ENCODE peak calls at places on chromosomes 7 and 10, in four cellular contexts. J is head of caudate nucleus, K is amniotic stem cell, W is brain microvascular endothelial cell. F is an unnamed sample.

GRCh38 chr10:97210576-97210975 is 24.8 kb upstream of the SLIT1 start:
- DNase-seq in J (peak), K (peak), W (peak), F (peak)

GRCh38 chr10:97444212-97444611 is 1.6 kb downstream of the EXOSC1 start:
- DNase-seq in W (no peak), K (no peak), J (no peak), F (no peak)

GRCh38 chr7:38398725-38399321 is 125.4 kb upstream of the TARP start:
- DNase-seq in K (no peak), J (peak), W (peak), F (peak)

GRCh38 chr7:34837826-34838225 is 179.8 kb downstream of the NPSR1 start:
- DNase-seq in J (no peak), W (peak), K (no peak), F (peak)

GRCh38 chr7:150363872-150364271 is 4.8 kb upstream of the REPIN1 start:
- DNase-seq in K (no peak), J (no peak), W (no peak), F (no peak)

GRCh38 chr7:45082031-45082830 is 6.5 kb downstream of the NACAD start:
- DNase-seq in W (no peak), K (no peak), J (peak), F (no peak)

GRCh38 chr7:2926120-2926897 is 82.2 kb upstream of the GNA12 start:
- DNase-seq in J (no peak), K (no peak), W (no peak), F (no peak)

GRCh38 chr10:47311193-47311899 is 10.9 kb upstream of the GDF2 start:
- DNase-seq in W (no peak), J (no peak), K (no peak), F (no peak)

GRCh38 chr7:157411580-157411979 is 74.8 kb downstream of the DNAJB6 start:
- DNase-seq in J (no peak), W (no peak), K (no peak), F (peak)

GRCh38 chr7:43648725-43649406 is 66.0 kb downstream of the STK17A start:
- DNase-seq in W (peak), J (no peak), K (no peak), F (peak)

F was measured in H4.